ENCODE peak calls at places on chromosomes 6 and 20, in eight cellular contexts. L is SHP77 treated with DMSO at 0.1 percent for 48 hours; W is cardiac muscle cell; Y is stimulated activated CD8-positive, alpha-beta memory T cell treated with anti-CD3 and anti-CD28 coated beads, Interleukin-4, amount 100 ng/mL, for 1 hour; F is occipital lobe; T is brain microvascular endothelial cell; H is Karpas-422; A is esophagus squamous epithelium. O is an unnamed sample.

GRCh38 chr6:91130126-91130525 is 543.3 kb upstream of the MAP3K7 start:
- DNase-seq in L (no peak), W (no peak), Y (no peak), F (no peak), T (no peak), H (no peak), A (no peak), O (no peak)

GRCh38 chr6:124226396-124226795 is 422.7 kb downstream of the NKAIN2 start:
- DNase-seq in L (no peak), W (peak; percentile 48), Y (no peak), F (no peak), T (peak; percentile 14), H (no peak), A (no peak), O (no peak)

GRCh38 chr20:52476074-52476751 is 284.6 kb upstream of the ZFP64 start:
- DNase-seq in L (no peak), W (no peak), Y (no peak), F (no peak), T (no peak), H (no peak), A (no peak), O (no peak)

GRCh38 chr6:43378631-43379030 is 9.2 kb upstream of the ZNF318 start:
- DNase-seq in L (no peak), W (no peak), Y (no peak), F (no peak), T (no peak), H (no peak), A (no peak), O (no peak)

GRCh38 chr6:134493789-134494188 is 175.9 kb upstream of the SGK1 start:
- DNase-seq in L (no peak), W (no peak), Y (no peak), F (no peak), T (no peak), H (no peak), A (no peak), O (no peak)

GRCh38 chr6:127475135-127475822 is 16.1 kb upstream of the KIAA0408 start:
- DNase-seq in L (no peak), W (no peak), Y (no peak), F (no peak), T (no peak), H (no peak), A (no peak), O (no peak)

GRCh38 chr6:28211840-28212509 is 13.1 kb upstream of the ZSCAN9 start:
- DNase-seq in L (no peak), W (no peak), Y (no peak), F (no peak), T (no peak), H (peak; percentile 61), A (no peak), O (peak; percentile 17)

GRCh38 chr6:26156105-26156849 is 69.0 kb downstream of the HFE start:
- DNase-seq in L (peak; percentile 77), W (peak; percentile 90), Y (peak; percentile 62), F (peak; percentile 88), T (peak; percentile 84), H (peak; percentile 94), A (peak; percentile 75), O (peak; percentile 78)

GRCh38 chr20:14992071-14992654 is 654.8 kb upstream of the FLRT3 start:
- DNase-seq in L (no peak), W (peak; percentile 6), Y (no peak), F (no peak), T (peak; percentile 11), H (no peak), A (no peak), O (no peak)

GRCh38 chr6:56528412-56528841 is 114.3 kb downstream of the DST start:
- DNase-seq in L (no peak), W (peak; percentile 48), Y (no peak), F (no peak), T (peak; percentile 96), H (no peak), A (no peak), O (no peak)

GRCh38 chr6:127200114-127200513 is 66.5 kb upstream of the RNF146 start:
- DNase-seq in L (no peak), W (no peak), Y (no peak), F (no peak), T (no peak), H (no peak), A (no peak), O (no peak)

GRCh38 chr6:113676972-113677371 is 180.2 kb upstream of the MARCKS start:
- DNase-seq in L (no peak), W (no peak), Y (no peak), F (no peak), T (no peak), H (no peak), A (no peak), O (no peak)

GRCh38 chr20:6590891-6591679 is 176.4 kb upstream of the BMP2 start:
- DNase-seq in L (no peak), W (peak; percentile 69), Y (no peak), F (no peak), T (peak; percentile 65), H (no peak), A (no peak), O (no peak)

GRCh38 chr6:12097791-12098190 is 85.7 kb downstream of the HIVEP1 start:
- DNase-seq in L (no peak), W (peak; percentile 4), Y (no peak), F (no peak), T (no peak), H (no peak), A (no peak), O (no peak)

GRCh38 chr6:132669690-132670291 is 10.8 kb upstream of the TAAR1 start:
- DNase-seq in L (peak; percentile 55), W (peak; percentile 75), Y (no peak), F (no peak), T (no peak), H (peak; percentile 77), A (no peak), O (no peak)

GRCh38 chr6:27136077-27136644 is 111.3 kb upstream of the PRSS16 start:
- DNase-seq in L (no peak), W (no peak), Y (no peak), F (no peak), T (no peak), H (no peak), A (no peak), O (no peak)

GRCh38 chr20:47354710-47355488 is 1.6 kb downstream of the ZMYND8 start:
- DNase-seq in L (no peak), W (peak; percentile 60), Y (no peak), F (no peak), T (no peak), H (peak; percentile 52), A (no peak), O (no peak)

GRCh38 chr6:16711551-16712249 is 49.6 kb downstream of the ATXN1 start:
- DNase-seq in L (no peak), W (peak; percentile 18), Y (no peak), F (no peak), T (no peak), H (no peak), A (no peak), O (no peak)

GRCh38 chr6:37319156-37319555 is 34.6 kb upstream of the RNF8 start:
- DNase-seq in L (no peak), W (no peak), Y (no peak), F (no peak), T (no peak), H (no peak), A (no peak), O (no peak)

GRCh38 chr6:146861716-146862115 is 262.9 kb downstream of the ADGB start:
- DNase-seq in L (no peak), W (no peak), Y (no peak), F (no peak), T (no peak), H (no peak), A (no peak), O (no peak)

GRCh38 chr6:119426619-119427018 is 77.1 kb upstream of the MAN1A1 start:
- DNase-seq in L (no peak), W (no peak), Y (no peak), F (no peak), T (no peak), H (no peak), A (no peak), O (no peak)

GRCh38 chr20:34389206-34389953 is 26.3 kb downstream of the ITCH start:
- DNase-seq in L (no peak), W (no peak), Y (no peak), F (no peak), T (no peak), H (no peak), A (no peak), O (no peak)

GRCh38 chr6:118770112-118770788 is 118.9 kb upstream of the CEP85L start:
- DNase-seq in L (no peak), W (no peak), Y (no peak), F (no peak), T (no peak), H (no peak), A (no peak), O (no peak)

GRCh38 chr6:150566486-150566885 is 33.2 kb upstream of the PLEKHG1 start:
- DNase-seq in L (no peak), W (peak; percentile 2), Y (no peak), F (no peak), T (no peak), H (no peak), A (no peak), O (no peak)

GRCh38 chr6:91711518-91711917 is 1124.6 kb upstream of the MAP3K7 start:
- DNase-seq in L (no peak), W (no peak), Y (no peak), F (no peak), T (no peak), H (no peak), A (no peak), O (no peak)

GRCh38 chr6:140660295-140660694 is 1285.8 kb upstream of the CITED2 start:
- DNase-seq in L (no peak), W (peak; percentile 9), Y (no peak), F (no peak), T (no peak), H (no peak), A (no peak), O (no peak)

GRCh38 chr6:109383438-109383940 is 1.2 kb upstream of the CD164 start:
- DNase-seq in L (no peak), W (no peak), Y (no peak), F (no peak), T (no peak), H (no peak), A (no peak), O (no peak)

GRCh38 chr6:169038691-169039090 is 215.0 kb downstream of the THBS2 start:
- DNase-seq in L (no peak), W (no peak), Y (no peak), F (no peak), T (no peak), H (peak; percentile 19), A (no peak), O (no peak)

GRCh38 chr6:144283781-144284473 is 1.2 kb upstream of the UTRN start:
- DNase-seq in L (no peak), W (peak; percentile 38), Y (no peak), F (no peak), T (peak; percentile 20), H (peak; percentile 44), A (no peak), O (no peak)

GRCh38 chr20:38450412-38450975 is 15.4 kb upstream of the SNHG17 start:
- DNase-seq in L (no peak), W (peak; percentile 35), Y (no peak), F (no peak), T (peak; percentile 88), H (no peak), A (no peak), O (no peak)

GRCh38 chr20:17637413-17637780 is 44.6 kb downstream of the RRBP1 start:
- DNase-seq in L (no peak), W (no peak), Y (no peak), F (no peak), T (no peak), H (no peak), A (no peak), O (no peak)

GRCh38 chr6:978937-979685 is 286.2 kb upstream of the EXOC2 start:
- DNase-seq in L (no peak), W (no peak), Y (no peak), F (no peak), T (peak; percentile 2), H (no peak), A (no peak), O (no peak)

GRCh38 chr6:34531580-34532201 is 24.4 kb downstream of the SPDEF start:
- DNase-seq in L (peak; percentile 31), W (peak; percentile 82), Y (no peak), F (peak; percentile 45), T (peak; percentile 82), H (peak; percentile 91), A (no peak), O (no peak)

GRCh38 chr6:103079867-103080266 is 1686.4 kb downstream of the GRIK2 start:
- DNase-seq in L (no peak), W (no peak), Y (no peak), F (no peak), T (no peak), H (peak; percentile 42), A (no peak), O (no peak)

O was measured in neuronal stem cell.